ENCODE peak calls at places on chromosomes 16 and 17, in four cellular contexts. P, J, Y and C are unnamed samples.
A peak's percentile ranks its signal among the peaks of the same experiment; 100 is the strongest.

GRCh38 chr17:11412653-11413052 is 171.6 kb downstream of the SHISA6 start:
- DNase-seq in J (no peak), Y (no peak), P (no peak), C (no peak)

GRCh38 chr17:47804461-47804860 is 17.1 kb downstream of the OSBPL7 start:
- DNase-seq in P (no peak), Y (no peak), J (no peak), C (no peak)

GRCh38 chr16:59404509-59404908 is 670.4 kb upstream of the GOT2 start:
- DNase-seq in J (no peak), Y (no peak), P (no peak), C (no peak)

GRCh38 chr17:681738-682137 is 32.9 kb downstream of the VPS53 start:
- DNase-seq in P (no peak), Y (no peak), J (no peak), C (no peak)

GRCh38 chr17:69773081-69773480 is 301.9 kb upstream of the KCNJ16 start:
- DNase-seq in P (no peak), J (no peak), Y (no peak), C (no peak)

GRCh38 chr17:4514779-4515178 is 16.1 kb downstream of the SPNS2 start:
- DNase-seq in J (no peak), Y (no peak), P (no peak), C (no peak)

GRCh38 chr16:17964196-17964595 is 372.3 kb downstream of the NPIPA8 start:
- DNase-seq in P (no peak), J (no peak), Y (no peak), C (no peak)

GRCh38 chr17:32514587-32514986 is 27.8 kb downstream of the CDK5R1 start:
- DNase-seq in J (no peak), P (no peak), Y (no peak), C (no peak)

GRCh38 chr17:75849724-75850123 is 5.4 kb downstream of the WBP2 start:
- DNase-seq in Y (no peak), J (no peak), P (peak; percentile 49), C (no peak)

GRCh38 chr16:56423584-56424403 is 1.6 kb downstream of the AMFR start:
- DNase-seq in P (no peak), J (peak; percentile 21), Y (peak; percentile 39), C (no peak)

GRCh38 chr16:56259425-56259779 is 68.1 kb downstream of the GNAO1 start:
- DNase-seq in J (no peak), Y (no peak), P (no peak), C (no peak)

GRCh38 chr17:30520436-30520835 is 43.2 kb downstream of the GOSR1 start:
- DNase-seq in J (no peak), Y (no peak), P (no peak), C (no peak)

GRCh38 chr17:9991796-9992195 is 86.7 kb upstream of the RCVRN start:
- DNase-seq in P (no peak), Y (no peak), J (no peak), C (no peak)

GRCh38 chr17:42456223-42457106 is 2.2 kb upstream of the ATP6V0A1 start:
- DNase-seq in P (peak; percentile 62), Y (no peak), J (peak; percentile 57), C (no peak)

GRCh38 chr17:75835315-75835987 is 8.8 kb downstream of the UNC13D start:
- DNase-seq in P (peak; percentile 62), Y (no peak), J (no peak), C (peak; percentile 66)

GRCh38 chr16:50994995-50995394 is 156.1 kb downstream of the SALL1 start:
- DNase-seq in P (no peak), J (no peak), Y (no peak), C (no peak)

GRCh38 chr16:50996166-50996565 is 154.9 kb downstream of the SALL1 start:
- DNase-seq in Y (no peak), J (no peak), P (no peak), C (no peak)

GRCh38 chr16:50999181-50999580 is 151.9 kb downstream of the SALL1 start:
- DNase-seq in Y (no peak), P (no peak), J (no peak), C (no peak)

GRCh38 chr16:50997679-50998078 is 153.4 kb downstream of the SALL1 start:
- DNase-seq in P (no peak), Y (no peak), J (no peak), C (no peak)

GRCh38 chr16:50998411-50998810 is 152.7 kb downstream of the SALL1 start:
- DNase-seq in Y (no peak), J (no peak), P (no peak), C (no peak)
- TF ChIP-seq USF2 in Y (no peak), J (no peak), P (no peak), C (no peak)

GRCh38 chr16:10688291-10688690 is 6.4 kb downstream of the TEKT5 start:
- DNase-seq in J (no peak), P (no peak), Y (no peak), C (no peak)
- TF ChIP-seq ETV6 in J (no peak), P (no peak), Y (no peak), C (no peak)

GRCh38 chr16:88920618-88921602 is 54.5 kb upstream of the PABPN1L start:
- DNase-seq in Y (no peak), P (peak; percentile 37), J (no peak), C (no peak)
- TF ChIP-seq USF2 in Y (no peak), P (no peak), J (no peak), C (no peak)

DNA sequence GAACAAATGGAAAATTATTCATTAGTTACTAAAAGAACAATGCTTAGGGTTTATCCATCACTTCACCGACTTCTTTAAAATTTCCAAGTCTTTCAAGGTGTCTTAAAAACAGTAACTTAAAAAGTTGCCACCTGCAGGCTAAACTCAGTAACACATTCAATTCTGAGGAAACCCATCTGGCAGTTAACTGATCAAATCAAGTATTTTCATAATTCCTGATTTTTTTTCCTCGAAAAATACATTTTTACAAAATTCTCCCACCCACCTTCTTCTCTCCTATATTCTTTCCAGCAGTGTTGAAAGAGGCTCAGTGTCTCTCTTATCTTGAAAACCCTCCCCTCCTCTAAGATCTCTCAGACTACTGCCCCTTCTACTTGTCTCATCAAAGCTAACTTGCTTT is 29.9 kb downstream of the PARN start:
- DNase-seq in P (peak; percentile 48), J (no peak), Y (peak; percentile 23), C (no peak)
- TF ChIP-seq ETV6 in P (no peak), J (no peak), Y (no peak), C (no peak)

GRCh38 chr17:38861399-38861843 is 7.9 kb upstream of the RPL23 start:
- DNase-seq in J (no peak), P (no peak), Y (peak; percentile 67), C (peak; percentile 55)
- TF ChIP-seq USF2 in J (no peak), P (no peak), Y (no peak), C (no peak)

DNA sequence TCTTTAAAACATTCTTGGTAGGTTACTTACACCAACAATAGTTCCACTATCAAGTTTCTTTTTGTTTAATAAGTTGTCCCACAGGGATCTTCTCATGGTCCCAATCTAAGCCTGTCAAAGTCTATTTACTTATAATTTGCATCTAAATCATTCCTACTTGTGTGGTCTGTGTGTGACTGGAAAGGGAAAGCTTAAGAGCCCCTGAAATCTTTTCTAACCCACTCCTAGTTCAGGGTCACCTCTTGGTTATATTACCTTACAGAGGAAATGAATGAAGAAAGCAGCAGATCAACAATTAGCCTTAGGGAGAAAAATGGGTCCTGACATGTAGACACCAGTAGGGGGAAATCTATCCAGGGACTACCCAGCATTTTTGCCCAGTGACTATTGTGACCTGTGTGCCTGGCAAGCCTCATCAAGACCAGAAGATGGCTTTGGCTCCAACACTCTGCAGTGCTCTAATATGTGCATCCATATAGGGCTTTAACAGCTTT is 110.4 kb upstream of the HAS3 start:
- DNase-seq in Y (peak; percentile 78), P (no peak), J (no peak), C (peak; percentile 24)
- TF ChIP-seq ETV6 in Y (no peak), P (no peak), J (no peak), C (peak; percentile 59)